ENCODE peak calls at places on chromosomes 12 and 14, in seven cellular contexts. W is dermis blood vessel endothelial cell; D is activated CD4-positive, alpha-beta T cell treated with anti-CD3 and anti-CD28 coated beads for 4 hours; E is GM23248; Z is stimulated activated CD8-positive, alpha-beta memory T cell treated with anti-CD3 and anti-CD28 coated beads, Interleukin-2, amount 100 ng/mL, for 1 hour; S is stimulated activated naive B cell treated with anti-CD40 and anti-IgM and Interleukin-4, amounts not matched to agents 10 μg/mL and 1 μg/mL and 100 μg/mL, for 72 hours; V is NCI-H1694 treated with DMSO at 0.1 percent for 48 hours. T is an unnamed sample.

GRCh38 chr14:105490318-105490571 is 801 bp upstream of the TEDC1 start:
- DNase-seq in V (no peak), Z (no peak), E (no peak), S (no peak), D (no peak), W (no peak), T (no peak)

GRCh38 chr12:6451348-6452244 is at the start of gene TAPBPL:
- DNase-seq in S (peak), Z (no peak), V (peak), D (peak), W (peak), E (peak), T (peak)

GRCh38 chr12:32995623-32996022 is 99.0 kb upstream of the PKP2 start:
- DNase-seq in S (no peak), Z (no peak), E (no peak), W (no peak), D (no peak), V (no peak), T (no peak)

GRCh38 chr12:29640589-29641345 is 143.0 kb downstream of the TMTC1 start:
- DNase-seq in V (no peak), E (peak), Z (no peak), S (no peak), D (no peak), W (peak), T (no peak)

GRCh38 chr12:41795910-41796309 is 348.8 kb downstream of the GXYLT1 start:
- DNase-seq in Z (no peak), E (no peak), D (no peak), V (no peak), S (no peak), W (peak), T (no peak)

GRCh38 chr14:61653507-61653906 is 41.8 kb upstream of the HIF1A start:
- DNase-seq in W (peak), S (no peak), Z (no peak), E (peak), V (peak), D (no peak), T (no peak)

GRCh38 chr14:21098134-21098891 is at the start of gene ZNF219:
- DNase-seq in D (no peak), Z (no peak), W (peak), V (peak), E (peak), S (no peak), T (no peak)

GRCh38 chr12:99281277-99281676 is 366.3 kb upstream of the GARIN6 start:
- DNase-seq in E (peak), W (no peak), D (no peak), V (no peak), Z (no peak), S (no peak), T (no peak)

GRCh38 chr14:23550827-23551265 is 719 bp downstream of the ZFHX2 start:
- DNase-seq in S (no peak), V (no peak), D (no peak), W (no peak), Z (no peak), E (peak), T (no peak)

GRCh38 chr14:24556756-24557155 is 19.3 kb downstream of the CTSG start:
- DNase-seq in W (peak), E (peak), D (no peak), S (no peak), V (no peak), Z (no peak), T (no peak)

GRCh38 chr14:31933716-31934115 is 143.4 kb upstream of the ARHGAP5 start:
- DNase-seq in V (no peak), D (no peak), Z (no peak), S (no peak), E (peak), W (peak), T (no peak)

GRCh38 chr12:32039341-32039740 is 67.3 kb upstream of the BICD1 start:
- DNase-seq in W (no peak), D (no peak), Z (no peak), S (no peak), V (no peak), E (peak), T (no peak)